ENCODE peak calls at places on chromosome 5, in nine cellular contexts. One of them, this sample, is unnamed.

GRCh38 chr5:158351485-158352140 is 492.7 kb upstream of the CLINT1 start:
- DNase-seq in mesendoderm: no peak
- DNase-seq in KG1: no peak
- DNase-seq in GDM1: no peak
- DNase-seq in astrocyte: no peak
- DNase-seq in sigmoid colon: no peak
- DNase-seq in progenitor cell of endocrine pancreas: no peak
- DNase-seq in NCI-H2081: no peak
- DNase-seq in endothelial cell of umbilical vein: no peak
- DNase-seq in this sample: no peak

GRCh38 chr5:72015103-72015548 is 92.1 kb upstream of the MAP1B start:
- DNase-seq in mesendoderm: no peak
- DNase-seq in KG1: no peak
- DNase-seq in GDM1: no peak
- DNase-seq in astrocyte: peak
- DNase-seq in sigmoid colon: no peak
- DNase-seq in progenitor cell of endocrine pancreas: no peak
- DNase-seq in NCI-H2081: peak
- DNase-seq in endothelial cell of umbilical vein: no peak
- DNase-seq in this sample: no peak

GRCh38 chr5:76204713-76205112 is 121.5 kb downstream of the SV2C start:
- DNase-seq in mesendoderm: peak
- DNase-seq in KG1: no peak
- DNase-seq in GDM1: no peak
- DNase-seq in astrocyte: no peak
- DNase-seq in sigmoid colon: no peak
- DNase-seq in progenitor cell of endocrine pancreas: no peak
- DNase-seq in NCI-H2081: no peak
- DNase-seq in endothelial cell of umbilical vein: no peak
- DNase-seq in this sample: no peak

GRCh38 chr5:20649966-20650365 is 662.0 kb upstream of the CDH18 start:
- DNase-seq in mesendoderm: no peak
- DNase-seq in KG1: no peak
- DNase-seq in GDM1: no peak
- DNase-seq in astrocyte: no peak
- DNase-seq in sigmoid colon: no peak
- DNase-seq in progenitor cell of endocrine pancreas: no peak
- DNase-seq in NCI-H2081: no peak
- DNase-seq in endothelial cell of umbilical vein: no peak
- DNase-seq in this sample: no peak

GRCh38 chr5:150022163-150022540 is 21.6 kb downstream of the HMGXB3 start:
- DNase-seq in mesendoderm: no peak
- DNase-seq in KG1: no peak
- DNase-seq in GDM1: no peak
- DNase-seq in astrocyte: peak
- DNase-seq in sigmoid colon: no peak
- DNase-seq in progenitor cell of endocrine pancreas: no peak
- DNase-seq in NCI-H2081: no peak
- DNase-seq in endothelial cell of umbilical vein: peak
- DNase-seq in this sample: no peak

GRCh38 chr5:122846051-122846567 is 696 bp downstream of the SNX24 start:
- DNase-seq in mesendoderm: peak
- DNase-seq in KG1: no peak
- DNase-seq in GDM1: no peak
- DNase-seq in astrocyte: peak
- DNase-seq in sigmoid colon: no peak
- DNase-seq in progenitor cell of endocrine pancreas: no peak
- DNase-seq in NCI-H2081: no peak
- DNase-seq in endothelial cell of umbilical vein: no peak
- DNase-seq in this sample: no peak

GRCh38 chr5:59149271-59149670 is 566.4 kb downstream of the RAB3C start:
- DNase-seq in mesendoderm: no peak
- DNase-seq in KG1: no peak
- DNase-seq in GDM1: no peak
- DNase-seq in astrocyte: no peak
- DNase-seq in sigmoid colon: no peak
- DNase-seq in progenitor cell of endocrine pancreas: no peak
- DNase-seq in NCI-H2081: no peak
- DNase-seq in endothelial cell of umbilical vein: no peak
- DNase-seq in this sample: no peak

GRCh38 chr5:54455413-54456157 is at the start of gene HSPB3:
- DNase-seq in mesendoderm: no peak
- DNase-seq in KG1: no peak
- DNase-seq in GDM1: no peak
- DNase-seq in astrocyte: peak
- DNase-seq in sigmoid colon: peak
- DNase-seq in progenitor cell of endocrine pancreas: no peak
- DNase-seq in NCI-H2081: no peak
- DNase-seq in endothelial cell of umbilical vein: no peak
- DNase-seq in this sample: no peak

GRCh38 chr5:147504001-147504400 is 5.9 kb downstream of the DPYSL3 start:
- DNase-seq in mesendoderm: no peak
- DNase-seq in KG1: no peak
- DNase-seq in GDM1: no peak
- DNase-seq in astrocyte: peak
- DNase-seq in sigmoid colon: no peak
- DNase-seq in progenitor cell of endocrine pancreas: no peak
- DNase-seq in NCI-H2081: no peak
- DNase-seq in endothelial cell of umbilical vein: peak
- DNase-seq in this sample: no peak

GRCh38 chr5:31663519-31663918 is 24.6 kb downstream of the PDZD2 start:
- DNase-seq in mesendoderm: no peak
- DNase-seq in KG1: no peak
- DNase-seq in GDM1: no peak
- DNase-seq in astrocyte: peak
- DNase-seq in sigmoid colon: no peak
- DNase-seq in progenitor cell of endocrine pancreas: no peak
- DNase-seq in NCI-H2081: no peak
- DNase-seq in endothelial cell of umbilical vein: no peak
- DNase-seq in this sample: no peak

GRCh38 chr5:72171667-72172066 is 64.4 kb downstream of the MAP1B start:
- DNase-seq in mesendoderm: no peak
- DNase-seq in KG1: no peak
- DNase-seq in GDM1: no peak
- DNase-seq in astrocyte: no peak
- DNase-seq in sigmoid colon: no peak
- DNase-seq in progenitor cell of endocrine pancreas: no peak
- DNase-seq in NCI-H2081: no peak
- DNase-seq in endothelial cell of umbilical vein: no peak
- DNase-seq in this sample: no peak

GRCh38 chr5:112289465-112289864 is 129.6 kb downstream of the EPB41L4A start:
- DNase-seq in mesendoderm: peak
- DNase-seq in KG1: no peak
- DNase-seq in GDM1: no peak
- DNase-seq in astrocyte: no peak
- DNase-seq in sigmoid colon: no peak
- DNase-seq in progenitor cell of endocrine pancreas: no peak
- DNase-seq in NCI-H2081: no peak
- DNase-seq in endothelial cell of umbilical vein: no peak
- DNase-seq in this sample: no peak

GRCh38 chr5:138981131-138981530 is 106.0 kb upstream of the LRRTM2 start:
- DNase-seq in mesendoderm: no peak
- DNase-seq in KG1: no peak
- DNase-seq in GDM1: no peak
- DNase-seq in astrocyte: peak
- DNase-seq in sigmoid colon: no peak
- DNase-seq in progenitor cell of endocrine pancreas: no peak
- DNase-seq in NCI-H2081: no peak
- DNase-seq in endothelial cell of umbilical vein: no peak
- DNase-seq in this sample: no peak

This sample was measured in effector memory CD8-positive, alpha-beta T cell.